ENCODE peak calls at places on chromosomes 5 and 9, in nine cellular contexts. One of them, this sample, is unnamed.
A peak's percentile ranks its signal among the peaks of the same experiment; 100 is the strongest.

GRCh38 chr5:134851307-134851923 is 5.6 kb downstream of the C5orf24 start:
- DNase-seq in SK-N-SH: peak; percentile 40
- DNase-seq in HCT116: no peak
- DNase-seq in GM12878: no peak
- DNase-seq in HL-60: peak; percentile 5
- DNase-seq in Panc1: no peak
- DNase-seq in K562: peak; percentile 24
- DNase-seq in HepG2: no peak
- DNase-seq in GM23338: no peak
- DNase-seq in this sample: peak; percentile 57

GRCh38 chr5:100517301-100517974 is 17.7 kb upstream of the FAM174A start:
- DNase-seq in SK-N-SH: no peak
- DNase-seq in HCT116: no peak
- DNase-seq in GM12878: no peak
- DNase-seq in HL-60: no peak
- DNase-seq in Panc1: no peak
- DNase-seq in K562: no peak
- DNase-seq in HepG2: no peak
- DNase-seq in GM23338: peak; percentile 45
- DNase-seq in this sample: no peak

GRCh38 chr5:101482931-101483330 is 579.8 kb upstream of the ST8SIA4 start:
- DNase-seq in SK-N-SH: no peak
- DNase-seq in HCT116: no peak
- DNase-seq in GM12878: no peak
- DNase-seq in HL-60: no peak
- DNase-seq in Panc1: no peak
- DNase-seq in K562: no peak
- DNase-seq in HepG2: no peak
- DNase-seq in GM23338: no peak
- DNase-seq in this sample: peak; percentile 5

GRCh38 chr5:126000533-126000932 is 422.7 kb upstream of the GRAMD2B start:
- DNase-seq in SK-N-SH: no peak
- DNase-seq in HCT116: no peak
- DNase-seq in GM12878: no peak
- DNase-seq in HL-60: no peak
- DNase-seq in Panc1: no peak
- DNase-seq in K562: no peak
- DNase-seq in HepG2: no peak
- DNase-seq in GM23338: no peak
- DNase-seq in this sample: no peak

GRCh38 chr5:152106571-152106970 is 181.9 kb upstream of the GLRA1 start:
- DNase-seq in SK-N-SH: no peak
- DNase-seq in HCT116: no peak
- DNase-seq in GM12878: no peak
- DNase-seq in HL-60: no peak
- DNase-seq in Panc1: no peak
- DNase-seq in K562: no peak
- DNase-seq in HepG2: no peak
- DNase-seq in GM23338: no peak
- DNase-seq in this sample: no peak

GRCh38 chr5:110751902-110752762 is 13.3 kb downstream of the SLC25A46 start:
- DNase-seq in SK-N-SH: no peak
- DNase-seq in HCT116: no peak
- DNase-seq in GM12878: peak; percentile 96
- DNase-seq in HL-60: no peak
- DNase-seq in Panc1: no peak
- DNase-seq in K562: no peak
- DNase-seq in HepG2: no peak
- DNase-seq in GM23338: peak; percentile 8
- DNase-seq in this sample: no peak

GRCh38 chr5:93532370-93532769 is 48.6 kb downstream of the NR2F1-AS1 start:
- DNase-seq in SK-N-SH: no peak
- DNase-seq in HCT116: no peak
- DNase-seq in GM12878: no peak
- DNase-seq in HL-60: no peak
- DNase-seq in Panc1: peak; percentile 7
- DNase-seq in K562: no peak
- DNase-seq in HepG2: peak; percentile 2
- DNase-seq in GM23338: peak; percentile 3
- DNase-seq in this sample: peak; percentile 9

GRCh38 chr5:14183187-14183939 is 40.2 kb downstream of the TRIO start:
- DNase-seq in SK-N-SH: no peak
- DNase-seq in HCT116: no peak
- DNase-seq in GM12878: no peak
- DNase-seq in HL-60: no peak
- DNase-seq in Panc1: no peak
- DNase-seq in K562: no peak
- DNase-seq in HepG2: no peak
- DNase-seq in GM23338: no peak
- DNase-seq in this sample: no peak

GRCh38 chr5:132458226-132458560 is 32.4 kb downstream of the IRF1 start:
- DNase-seq in SK-N-SH: no peak
- DNase-seq in HCT116: no peak
- DNase-seq in GM12878: no peak
- DNase-seq in HL-60: no peak
- DNase-seq in Panc1: no peak
- DNase-seq in K562: no peak
- DNase-seq in HepG2: no peak
- DNase-seq in GM23338: no peak
- DNase-seq in this sample: no peak

GRCh38 chr9:84773023-84773422 is 103.5 kb downstream of the NTRK2 start:
- DNase-seq in SK-N-SH: no peak
- DNase-seq in HCT116: no peak
- DNase-seq in GM12878: no peak
- DNase-seq in HL-60: no peak
- DNase-seq in Panc1: no peak
- DNase-seq in K562: no peak
- DNase-seq in HepG2: no peak
- DNase-seq in GM23338: no peak
- DNase-seq in this sample: no peak

GRCh38 chr9:132319421-132320110 is 35.2 kb downstream of the SETX start:
- DNase-seq in SK-N-SH: no peak
- DNase-seq in HCT116: no peak
- DNase-seq in GM12878: no peak
- DNase-seq in HL-60: no peak
- DNase-seq in Panc1: no peak
- DNase-seq in K562: no peak
- DNase-seq in HepG2: no peak
- DNase-seq in GM23338: peak; percentile 44
- DNase-seq in this sample: no peak

GRCh38 chr5:45696206-45696836 is at the start of gene HCN1:
- DNase-seq in SK-N-SH: peak; percentile 81
- DNase-seq in HCT116: no peak
- DNase-seq in GM12878: no peak
- DNase-seq in HL-60: peak; percentile 69
- DNase-seq in Panc1: peak; percentile 17
- DNase-seq in K562: no peak
- DNase-seq in HepG2: peak; percentile 17
- DNase-seq in GM23338: peak; percentile 92
- DNase-seq in this sample: peak; percentile 65

GRCh38 chr9:120723547-120723946 is 9.3 kb upstream of the MEGF9 start:
- DNase-seq in SK-N-SH: no peak
- DNase-seq in HCT116: no peak
- DNase-seq in GM12878: no peak
- DNase-seq in HL-60: no peak
- DNase-seq in Panc1: no peak
- DNase-seq in K562: no peak
- DNase-seq in HepG2: no peak
- DNase-seq in GM23338: no peak
- DNase-seq in this sample: no peak

GRCh38 chr9:77735515-77735914 is 87.4 kb upstream of the GNA14 start:
- DNase-seq in SK-N-SH: no peak
- DNase-seq in HCT116: no peak
- DNase-seq in GM12878: no peak
- DNase-seq in HL-60: no peak
- DNase-seq in Panc1: no peak
- DNase-seq in K562: no peak
- DNase-seq in HepG2: no peak
- DNase-seq in GM23338: no peak
- DNase-seq in this sample: no peak

GRCh38 chr9:130265431-130266235 is at the start of gene HMCN2:
- DNase-seq in SK-N-SH: peak; percentile 87
- DNase-seq in HCT116: no peak
- DNase-seq in GM12878: no peak
- DNase-seq in HL-60: no peak
- DNase-seq in Panc1: no peak
- DNase-seq in K562: peak; percentile 53
- DNase-seq in HepG2: no peak
- DNase-seq in GM23338: peak; percentile 79
- DNase-seq in this sample: no peak

GRCh38 chr9:33167084-33167948 is at the start of gene B4GALT1:
- DNase-seq in SK-N-SH: peak; percentile 98
- DNase-seq in HCT116: peak; percentile 41
- DNase-seq in GM12878: peak; percentile 75
- DNase-seq in HL-60: peak; percentile 93
- DNase-seq in Panc1: no peak
- DNase-seq in K562: peak; percentile 89
- DNase-seq in HepG2: peak; percentile 64
- DNase-seq in GM23338: peak; percentile 87
- DNase-seq in this sample: peak; percentile 87

GRCh38 chr5:128035689-128036088 is 47.9 kb upstream of the SLC12A2 start:
- DNase-seq in SK-N-SH: peak; percentile 30
- DNase-seq in HCT116: no peak
- DNase-seq in GM12878: no peak
- DNase-seq in HL-60: no peak
- DNase-seq in Panc1: no peak
- DNase-seq in K562: no peak
- DNase-seq in HepG2: no peak
- DNase-seq in GM23338: no peak
- DNase-seq in this sample: no peak
- TF ChIP-seq REST in SK-N-SH: no peak
- TF ChIP-seq REST in HCT116: no peak
- TF ChIP-seq REST in GM12878: no peak
- TF ChIP-seq REST in HL-60: no peak
- TF ChIP-seq REST in Panc1: no peak
- TF ChIP-seq REST in K562: no peak
- TF ChIP-seq REST in HepG2: no peak
- TF ChIP-seq REST in GM23338: no peak
- TF ChIP-seq REST in this sample: no peak

DNA sequence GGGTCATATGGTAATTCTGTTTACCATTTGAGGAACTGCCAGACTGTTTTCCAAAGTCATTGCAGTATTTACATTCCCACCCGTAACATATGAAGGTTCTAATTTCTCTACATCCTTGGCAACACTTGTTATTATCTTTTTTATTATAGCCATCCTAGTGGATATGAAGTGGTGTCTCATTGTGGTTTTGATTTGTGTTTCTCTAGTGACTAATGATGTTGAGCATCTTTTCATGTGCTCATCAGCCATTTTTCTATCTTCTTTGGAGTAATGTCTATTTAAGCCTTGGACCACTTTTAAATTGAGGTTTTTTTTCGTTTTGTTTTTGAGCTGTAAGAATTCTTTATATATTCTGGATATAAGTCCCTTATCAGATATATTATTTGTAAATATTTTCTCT is 132.8 kb upstream of the RUSC2 start:
- DNase-seq in SK-N-SH: no peak
- DNase-seq in HCT116: no peak
- DNase-seq in GM12878: no peak
- DNase-seq in HL-60: no peak
- DNase-seq in Panc1: no peak
- DNase-seq in K562: no peak
- DNase-seq in HepG2: no peak
- DNase-seq in GM23338: no peak
- DNase-seq in this sample: no peak
- TF ChIP-seq REST in SK-N-SH: no peak
- TF ChIP-seq REST in HCT116: no peak
- TF ChIP-seq REST in GM12878: no peak
- TF ChIP-seq REST in HL-60: no peak
- TF ChIP-seq REST in Panc1: no peak
- TF ChIP-seq REST in K562: no peak
- TF ChIP-seq REST in HepG2: no peak
- TF ChIP-seq REST in GM23338: no peak
- TF ChIP-seq REST in this sample: no peak

GRCh38 chr9:22413884-22414283 is 32.7 kb upstream of the DMRTA1 start:
- DNase-seq in SK-N-SH: no peak
- DNase-seq in HCT116: no peak
- DNase-seq in GM12878: no peak
- DNase-seq in HL-60: no peak
- DNase-seq in Panc1: peak; percentile 28
- DNase-seq in K562: no peak
- DNase-seq in HepG2: no peak
- DNase-seq in GM23338: no peak
- DNase-seq in this sample: no peak
- TF ChIP-seq REST in SK-N-SH: no peak
- TF ChIP-seq REST in HCT116: no peak
- TF ChIP-seq REST in GM12878: no peak
- TF ChIP-seq REST in HL-60: no peak
- TF ChIP-seq REST in Panc1: no peak
- TF ChIP-seq REST in K562: no peak
- TF ChIP-seq REST in HepG2: no peak
- TF ChIP-seq REST in GM23338: no peak
- TF ChIP-seq REST in this sample: no peak

DNA sequence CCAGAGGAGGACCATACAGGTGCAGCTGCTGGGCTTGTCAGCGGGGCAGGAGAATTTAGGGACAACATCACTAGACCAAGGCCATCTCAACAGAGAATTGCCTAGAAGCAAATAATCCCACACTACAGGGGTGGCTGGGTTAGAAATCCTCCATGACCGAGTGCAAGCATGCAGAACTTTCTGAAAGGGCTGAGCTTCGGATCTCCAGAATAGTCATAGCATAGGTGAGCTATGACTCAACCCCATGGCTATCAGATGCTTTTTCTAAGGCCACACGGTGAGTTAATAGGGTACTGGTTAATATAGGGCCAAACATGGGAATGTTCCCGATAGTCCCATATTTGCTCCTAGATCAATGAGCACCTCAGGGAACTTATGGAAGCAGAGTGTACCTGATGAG is 4.2 kb downstream of the KCNIP1 start:
- DNase-seq in SK-N-SH: no peak
- DNase-seq in HCT116: no peak
- DNase-seq in GM12878: no peak
- DNase-seq in HL-60: no peak
- DNase-seq in Panc1: no peak
- DNase-seq in K562: no peak
- DNase-seq in HepG2: no peak
- DNase-seq in GM23338: no peak
- DNase-seq in this sample: no peak
- TF ChIP-seq REST in SK-N-SH: no peak
- TF ChIP-seq REST in HCT116: no peak
- TF ChIP-seq REST in GM12878: no peak
- TF ChIP-seq REST in HL-60: no peak
- TF ChIP-seq REST in Panc1: no peak
- TF ChIP-seq REST in K562: no peak
- TF ChIP-seq REST in HepG2: no peak
- TF ChIP-seq REST in GM23338: no peak
- TF ChIP-seq REST in this sample: no peak

GRCh38 chr5:178246736-178247135 is 14.1 kb upstream of the PHYKPL start:
- DNase-seq in SK-N-SH: no peak
- DNase-seq in HCT116: no peak
- DNase-seq in GM12878: no peak
- DNase-seq in HL-60: no peak
- DNase-seq in Panc1: no peak
- DNase-seq in K562: no peak
- DNase-seq in HepG2: no peak
- DNase-seq in GM23338: no peak
- DNase-seq in this sample: no peak
- TF ChIP-seq REST in SK-N-SH: no peak
- TF ChIP-seq REST in HCT116: no peak
- TF ChIP-seq REST in GM12878: no peak
- TF ChIP-seq REST in HL-60: no peak
- TF ChIP-seq REST in Panc1: no peak
- TF ChIP-seq REST in K562: no peak
- TF ChIP-seq REST in HepG2: no peak
- TF ChIP-seq REST in GM23338: no peak
- TF ChIP-seq REST in this sample: no peak